ENCODE peak calls at places on chromosomes 3 and 15, in ten cellular contexts. A is HFF-Myc, M is HS-5, R is NCI-H146, O is fibroblast of pulmonary artery, B is GM20000, L is NCI-H460, E is small intestine, F is KG1, T is GM04504. H is an unnamed sample.

GRCh38 chr3:179943097-179943880 is 93.4 kb downstream of the PEX5L start:
- DNase-seq in A (no peak), M (no peak), R (no peak), O (no peak), B (no peak), L (no peak), E (no peak), F (no peak), T (no peak), H (no peak)

GRCh38 chr3:184748219-184749135 is 36.6 kb upstream of the MAGEF1 start:
- DNase-seq in A (no peak), M (no peak), R (peak), O (peak), B (peak), L (peak), E (peak), F (no peak), T (no peak), H (no peak)

GRCh38 chr3:31011383-31011782 is 116.9 kb upstream of the GADL1 start:
- DNase-seq in A (no peak), M (no peak), R (peak), O (no peak), B (no peak), L (no peak), E (no peak), F (no peak), T (no peak), H (no peak)

GRCh38 chr15:74403590-74403919 is 30.2 kb downstream of the SEMA7A start:
- DNase-seq in A (no peak), M (no peak), R (no peak), O (no peak), B (no peak), L (no peak), E (no peak), F (no peak), T (no peak), H (no peak)

GRCh38 chr3:4977001-4977888 is 2.0 kb upstream of the BHLHE40 start:
- DNase-seq in A (no peak), M (no peak), R (no peak), O (peak), B (peak), L (peak), E (peak), F (no peak), T (no peak), H (peak)

GRCh38 chr3:133763797-133764734 is 17.9 kb downstream of the TF start:
- DNase-seq in A (no peak), M (no peak), R (no peak), O (no peak), B (no peak), L (no peak), E (peak), F (no peak), T (no peak), H (no peak)

GRCh38 chr3:188067932-188068331 is 86.0 kb upstream of the LPP start:
- DNase-seq in A (peak), M (peak), R (no peak), O (peak), B (no peak), L (no peak), E (peak), F (no peak), T (peak), H (no peak)

GRCh38 chr3:133211449-133211848 is 173.3 kb downstream of the TMEM108 start:
- DNase-seq in A (no peak), M (no peak), R (no peak), O (peak), B (peak), L (no peak), E (no peak), F (peak), T (no peak), H (peak)

GRCh38 chr15:27889258-27889657 is 209.9 kb downstream of the OCA2 start:
- DNase-seq in A (no peak), M (no peak), R (no peak), O (no peak), B (no peak), L (no peak), E (no peak), F (no peak), T (no peak), H (no peak)

GRCh38 chr15:58980351-58980939 is 7.0 kb upstream of the RNF111 start:
- DNase-seq in A (no peak), M (no peak), R (peak), O (peak), B (no peak), L (peak), E (peak), F (peak), T (no peak), H (peak)

GRCh38 chr3:54356299-54357037 is 234.1 kb downstream of the CACNA2D3 start:
- DNase-seq in A (no peak), M (no peak), R (no peak), O (peak), B (no peak), L (peak), E (no peak), F (no peak), T (no peak), H (no peak)

GRCh38 chr3:118981494-118982134 is 53.0 kb downstream of the IGSF11 start:
- DNase-seq in A (no peak), M (no peak), R (no peak), O (no peak), B (no peak), L (no peak), E (no peak), F (no peak), T (no peak), H (no peak)

GRCh38 chr3:56800373-56801150 is 1.2 kb downstream of the ARHGEF3 start:
- DNase-seq in A (no peak), M (no peak), R (no peak), O (no peak), B (peak), L (no peak), E (peak), F (no peak), T (no peak), H (peak)

GRCh38 chr3:54888873-54889272 is 39.0 kb downstream of the LRTM1 start:
- DNase-seq in A (no peak), M (no peak), R (no peak), O (peak), B (no peak), L (no peak), E (no peak), F (no peak), T (no peak), H (no peak)

GRCh38 chr3:128408693-128409620 is 57.7 kb downstream of the DNAJB8 start:
- DNase-seq in A (no peak), M (no peak), R (no peak), O (no peak), B (no peak), L (no peak), E (no peak), F (no peak), T (no peak), H (no peak)

GRCh38 chr3:32334675-32335074 is 57.0 kb upstream of the CMTM7 start:
- DNase-seq in A (no peak), M (no peak), R (no peak), O (no peak), B (peak), L (no peak), E (no peak), F (no peak), T (no peak), H (no peak)

GRCh38 chr15:28942046-28942445 is 56.3 kb downstream of the APBA2 start:
- DNase-seq in A (no peak), M (no peak), R (no peak), O (no peak), B (no peak), L (no peak), E (no peak), F (no peak), T (no peak), H (no peak)

GRCh38 chr15:70023769-70024491 is 73.8 kb downstream of the TLE3 start:
- DNase-seq in A (no peak), M (no peak), R (no peak), O (peak), B (no peak), L (no peak), E (no peak), F (no peak), T (peak), H (no peak)

GRCh38 chr3:115638991-115639390 is 15.7 kb downstream of the GAP43 start:
- DNase-seq in A (no peak), M (no peak), R (peak), O (no peak), B (no peak), L (no peak), E (no peak), F (no peak), T (no peak), H (no peak)

GRCh38 chr3:127749361-127749760 is 73.0 kb downstream of the MGLL start:
- DNase-seq in A (no peak), M (no peak), R (no peak), O (no peak), B (no peak), L (no peak), E (no peak), F (no peak), T (no peak), H (no peak)

GRCh38 chr3:64571982-64572381 is 115.8 kb downstream of the ADAMTS9 start:
- DNase-seq in A (no peak), M (no peak), R (no peak), O (peak), B (no peak), L (no peak), E (no peak), F (no peak), T (no peak), H (no peak)